ENCODE peak calls at places on chromosomes 4 and X, in nine cellular contexts. One of them, this sample, is unnamed.

GRCh38 chrX:331145-331771 is 12.7 kb upstream of the GTPBP6 start:
- DNase-seq in small intestine: no peak
- DNase-seq in NCI-H1105: no peak
- DNase-seq in endothelial cell: no peak
- DNase-seq in fibroblast of the aortic adventitia: peak
- DNase-seq in stimulated activated CD8-positive, alpha-beta memory T cell treated with anti-CD3 and anti-CD28 coated beads, Interleukin-2, amount 100 ng/mL, for 1 hour: no peak
- DNase-seq in HCEC 1CT: peak
- DNase-seq in Ammon's horn: no peak
- DNase-seq in nephron progenitor cell: peak
- DNase-seq in this sample: peak

GRCh38 chr4:123304151-123305021 is 92.2 kb upstream of the SPRY1 start:
- DNase-seq in nephron progenitor cell: peak
- DNase-seq in small intestine: no peak
- DNase-seq in NCI-H1105: no peak
- DNase-seq in stimulated activated CD8-positive, alpha-beta memory T cell treated with anti-CD3 and anti-CD28 coated beads, Interleukin-2, amount 100 ng/mL, for 1 hour: no peak
- DNase-seq in fibroblast of the aortic adventitia: no peak
- DNase-seq in HCEC 1CT: no peak
- DNase-seq in Ammon's horn: peak
- DNase-seq in endothelial cell: peak
- DNase-seq in this sample: no peak

GRCh38 chr4:121950212-121950679 is 1.6 kb downstream of the TRPC3 start:
- DNase-seq in Ammon's horn: peak
- DNase-seq in HCEC 1CT: peak
- DNase-seq in NCI-H1105: peak
- DNase-seq in endothelial cell: peak
- DNase-seq in stimulated activated CD8-positive, alpha-beta memory T cell treated with anti-CD3 and anti-CD28 coated beads, Interleukin-2, amount 100 ng/mL, for 1 hour: peak
- DNase-seq in fibroblast of the aortic adventitia: peak
- DNase-seq in small intestine: peak
- DNase-seq in nephron progenitor cell: peak
- DNase-seq in this sample: peak

GRCh38 chr4:74547042-74547441 is 102.1 kb downstream of the AREG start:
- DNase-seq in endothelial cell: no peak
- DNase-seq in small intestine: peak
- DNase-seq in NCI-H1105: no peak
- DNase-seq in HCEC 1CT: no peak
- DNase-seq in nephron progenitor cell: no peak
- DNase-seq in Ammon's horn: no peak
- DNase-seq in stimulated activated CD8-positive, alpha-beta memory T cell treated with anti-CD3 and anti-CD28 coated beads, Interleukin-2, amount 100 ng/mL, for 1 hour: no peak
- DNase-seq in fibroblast of the aortic adventitia: no peak
- DNase-seq in this sample: no peak

GRCh38 chr4:152014280-152014679 is 253.5 kb upstream of the GATB start:
- DNase-seq in Ammon's horn: no peak
- DNase-seq in stimulated activated CD8-positive, alpha-beta memory T cell treated with anti-CD3 and anti-CD28 coated beads, Interleukin-2, amount 100 ng/mL, for 1 hour: no peak
- DNase-seq in NCI-H1105: no peak
- DNase-seq in nephron progenitor cell: no peak
- DNase-seq in endothelial cell: no peak
- DNase-seq in HCEC 1CT: no peak
- DNase-seq in small intestine: no peak
- DNase-seq in fibroblast of the aortic adventitia: no peak
- DNase-seq in this sample: no peak

GRCh38 chr4:52263612-52264011 is 212.5 kb downstream of the SPATA18 start:
- DNase-seq in NCI-H1105: no peak
- DNase-seq in stimulated activated CD8-positive, alpha-beta memory T cell treated with anti-CD3 and anti-CD28 coated beads, Interleukin-2, amount 100 ng/mL, for 1 hour: no peak
- DNase-seq in Ammon's horn: no peak
- DNase-seq in fibroblast of the aortic adventitia: no peak
- DNase-seq in nephron progenitor cell: no peak
- DNase-seq in small intestine: no peak
- DNase-seq in HCEC 1CT: no peak
- DNase-seq in endothelial cell: no peak
- DNase-seq in this sample: no peak

GRCh38 chr4:98242538-98242937 is 18.6 kb upstream of the RAP1GDS1 start:
- DNase-seq in endothelial cell: no peak
- DNase-seq in stimulated activated CD8-positive, alpha-beta memory T cell treated with anti-CD3 and anti-CD28 coated beads, Interleukin-2, amount 100 ng/mL, for 1 hour: no peak
- DNase-seq in NCI-H1105: no peak
- DNase-seq in Ammon's horn: no peak
- DNase-seq in HCEC 1CT: no peak
- DNase-seq in fibroblast of the aortic adventitia: no peak
- DNase-seq in small intestine: no peak
- DNase-seq in nephron progenitor cell: no peak
- DNase-seq in this sample: no peak

GRCh38 chrX:38803286-38803608 is 2.0 kb downstream of the MID1IP1 start:
- DNase-seq in nephron progenitor cell: no peak
- DNase-seq in NCI-H1105: no peak
- DNase-seq in Ammon's horn: no peak
- DNase-seq in fibroblast of the aortic adventitia: no peak
- DNase-seq in small intestine: no peak
- DNase-seq in HCEC 1CT: no peak
- DNase-seq in stimulated activated CD8-positive, alpha-beta memory T cell treated with anti-CD3 and anti-CD28 coated beads, Interleukin-2, amount 100 ng/mL, for 1 hour: no peak
- DNase-seq in endothelial cell: no peak
- DNase-seq in this sample: no peak

GRCh38 chr4:58807843-58808605 is 1697.8 kb upstream of the IGFBP7 start:
- DNase-seq in HCEC 1CT: no peak
- DNase-seq in fibroblast of the aortic adventitia: no peak
- DNase-seq in endothelial cell: no peak
- DNase-seq in NCI-H1105: no peak
- DNase-seq in stimulated activated CD8-positive, alpha-beta memory T cell treated with anti-CD3 and anti-CD28 coated beads, Interleukin-2, amount 100 ng/mL, for 1 hour: no peak
- DNase-seq in Ammon's horn: no peak
- DNase-seq in small intestine: no peak
- DNase-seq in nephron progenitor cell: no peak
- DNase-seq in this sample: no peak

GRCh38 chrX:38142598-38142997 is 78.1 kb downstream of the SRPX start:
- DNase-seq in fibroblast of the aortic adventitia: peak
- DNase-seq in NCI-H1105: no peak
- DNase-seq in HCEC 1CT: no peak
- DNase-seq in small intestine: no peak
- DNase-seq in nephron progenitor cell: no peak
- DNase-seq in Ammon's horn: no peak
- DNase-seq in endothelial cell: no peak
- DNase-seq in stimulated activated CD8-positive, alpha-beta memory T cell treated with anti-CD3 and anti-CD28 coated beads, Interleukin-2, amount 100 ng/mL, for 1 hour: no peak
- DNase-seq in this sample: no peak

GRCh38 chr4:62531731-62532130 is 1331.6 kb downstream of the ADGRL3 start:
- DNase-seq in endothelial cell: no peak
- DNase-seq in Ammon's horn: no peak
- DNase-seq in stimulated activated CD8-positive, alpha-beta memory T cell treated with anti-CD3 and anti-CD28 coated beads, Interleukin-2, amount 100 ng/mL, for 1 hour: no peak
- DNase-seq in fibroblast of the aortic adventitia: no peak
- DNase-seq in nephron progenitor cell: no peak
- DNase-seq in HCEC 1CT: no peak
- DNase-seq in small intestine: no peak
- DNase-seq in NCI-H1105: no peak
- DNase-seq in this sample: no peak

GRCh38 chr4:94488667-94489066 is 36.9 kb downstream of the PDLIM5 start:
- DNase-seq in nephron progenitor cell: no peak
- DNase-seq in fibroblast of the aortic adventitia: no peak
- DNase-seq in HCEC 1CT: peak
- DNase-seq in stimulated activated CD8-positive, alpha-beta memory T cell treated with anti-CD3 and anti-CD28 coated beads, Interleukin-2, amount 100 ng/mL, for 1 hour: no peak
- DNase-seq in NCI-H1105: no peak
- DNase-seq in Ammon's horn: no peak
- DNase-seq in small intestine: no peak
- DNase-seq in endothelial cell: no peak
- DNase-seq in this sample: no peak

GRCh38 chrX:103734125-103734760 is 23.5 kb downstream of the TMEM31 start:
- DNase-seq in HCEC 1CT: no peak
- DNase-seq in fibroblast of the aortic adventitia: peak
- DNase-seq in small intestine: no peak
- DNase-seq in NCI-H1105: no peak
- DNase-seq in Ammon's horn: no peak
- DNase-seq in nephron progenitor cell: no peak
- DNase-seq in endothelial cell: no peak
- DNase-seq in stimulated activated CD8-positive, alpha-beta memory T cell treated with anti-CD3 and anti-CD28 coated beads, Interleukin-2, amount 100 ng/mL, for 1 hour: no peak
- DNase-seq in this sample: no peak

GRCh38 chr4:111108138-111108537 is 485.3 kb upstream of the PITX2 start:
- DNase-seq in small intestine: no peak
- DNase-seq in NCI-H1105: no peak
- DNase-seq in HCEC 1CT: no peak
- DNase-seq in fibroblast of the aortic adventitia: no peak
- DNase-seq in stimulated activated CD8-positive, alpha-beta memory T cell treated with anti-CD3 and anti-CD28 coated beads, Interleukin-2, amount 100 ng/mL, for 1 hour: no peak
- DNase-seq in endothelial cell: no peak
- DNase-seq in Ammon's horn: no peak
- DNase-seq in nephron progenitor cell: no peak
- DNase-seq in this sample: no peak

GRCh38 chrX:103513067-103513466 is 6.2 kb downstream of the RAB40A start:
- DNase-seq in stimulated activated CD8-positive, alpha-beta memory T cell treated with anti-CD3 and anti-CD28 coated beads, Interleukin-2, amount 100 ng/mL, for 1 hour: no peak
- DNase-seq in HCEC 1CT: no peak
- DNase-seq in NCI-H1105: no peak
- DNase-seq in Ammon's horn: no peak
- DNase-seq in nephron progenitor cell: no peak
- DNase-seq in fibroblast of the aortic adventitia: no peak
- DNase-seq in endothelial cell: no peak
- DNase-seq in small intestine: no peak
- DNase-seq in this sample: no peak

GRCh38 chrX:16516473-16516872 is 133.5 kb upstream of the S100G start:
- DNase-seq in NCI-H1105: no peak
- DNase-seq in HCEC 1CT: no peak
- DNase-seq in nephron progenitor cell: no peak
- DNase-seq in endothelial cell: no peak
- DNase-seq in Ammon's horn: no peak
- DNase-seq in small intestine: no peak
- DNase-seq in stimulated activated CD8-positive, alpha-beta memory T cell treated with anti-CD3 and anti-CD28 coated beads, Interleukin-2, amount 100 ng/mL, for 1 hour: no peak
- DNase-seq in fibroblast of the aortic adventitia: no peak
- DNase-seq in this sample: no peak

This sample was measured in left lung.